ENCODE peak calls at places on chromosome 12, in nine cellular contexts. Y, F, D, W, T, I, C, B and H are unnamed samples.

GRCh38 chr12:70372881-70373280 is 6.8 kb downstream of the KCNMB4 start:
- DNase-seq in Y (no peak), F (no peak), D (no peak), W (no peak), T (no peak), I (no peak), C (no peak), B (no peak), H (no peak)

GRCh38 chr12:28114488-28114887 is 75.8 kb upstream of the CCDC91 start:
- DNase-seq in Y (no peak), F (no peak), D (no peak), W (no peak), T (no peak), I (no peak), C (peak; percentile 51), B (no peak), H (no peak)

GRCh38 chr12:97275261-97276197 is 187.1 kb upstream of the RMST start:
- DNase-seq in Y (peak; percentile 24), F (no peak), D (no peak), W (no peak), T (no peak), I (no peak), C (no peak), B (no peak), H (peak; percentile 17)

GRCh38 chr12:39064712-39065111 is 159.3 kb upstream of the CPNE8 start:
- DNase-seq in Y (no peak), F (no peak), D (no peak), W (no peak), T (no peak), I (no peak), C (no peak), B (no peak), H (no peak)

GRCh38 chr12:94818970-94819369 is 168.6 kb upstream of the TMCC3 start:
- DNase-seq in Y (no peak), F (no peak), D (no peak), W (no peak), T (no peak), I (peak; percentile 31), C (no peak), B (no peak), H (no peak)

GRCh38 chr12:15164997-15165659 is 56.1 kb downstream of the RERG start:
- DNase-seq in Y (no peak), F (no peak), D (peak; percentile 51), W (no peak), T (peak; percentile 17), I (peak; percentile 34), C (no peak), B (no peak), H (no peak)

GRCh38 chr12:111975161-111975931 is 37.6 kb downstream of the TMEM116 start:
- DNase-seq in Y (no peak), F (no peak), D (no peak), W (no peak), T (peak; percentile 92), I (no peak), C (peak; percentile 55), B (peak; percentile 6), H (no peak)

GRCh38 chr12:85036736-85037135 is 585 bp downstream of the LRRIQ1 start:
- DNase-seq in Y (no peak), F (no peak), D (no peak), W (no peak), T (no peak), I (no peak), C (no peak), B (no peak), H (no peak)

GRCh38 chr12:12365442-12365802 is 8.5 kb downstream of the BORCS5 start:
- DNase-seq in Y (no peak), F (no peak), D (no peak), W (no peak), T (no peak), I (no peak), C (no peak), B (no peak), H (no peak)

GRCh38 chr12:40691913-40692616 is at the start of gene CNTN1:
- DNase-seq in Y (peak; percentile 53), F (no peak), D (peak; percentile 47), W (peak; percentile 36), T (no peak), I (no peak), C (peak; percentile 0), B (no peak), H (peak; percentile 46)

GRCh38 chr12:57863676-57864075 is 17.1 kb upstream of the CTDSP2 start:
- DNase-seq in Y (no peak), F (no peak), D (no peak), W (no peak), T (no peak), I (no peak), C (no peak), B (no peak), H (no peak)

GRCh38 chr12:29316772-29317171 is 64.2 kb downstream of the ERGIC2 start:
- DNase-seq in Y (no peak), F (no peak), D (no peak), W (no peak), T (no peak), I (peak; percentile 81), C (peak; percentile 71), B (no peak), H (no peak)

DNA sequence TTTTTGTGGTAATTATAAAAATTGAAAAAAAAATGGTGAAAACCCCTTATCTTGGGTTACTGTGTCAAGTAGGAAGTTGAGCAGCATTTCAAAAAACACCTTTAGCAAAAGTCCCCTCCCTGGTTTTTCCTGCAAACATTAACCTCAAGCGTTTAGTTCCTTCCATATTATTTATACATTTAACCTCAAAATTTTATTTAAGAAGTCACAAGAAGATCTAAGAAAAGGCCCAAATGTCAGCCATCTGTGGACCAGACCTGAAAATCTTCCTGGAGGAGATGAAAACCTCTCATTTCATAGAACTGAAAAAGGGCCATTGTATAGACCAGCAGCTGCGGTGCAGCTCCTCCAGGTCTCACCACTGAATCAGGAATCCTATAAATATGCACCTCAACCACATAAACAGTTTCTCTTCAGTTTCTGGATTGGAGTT is 40.4 kb upstream of the BTG1 start:
- DNase-seq in Y (no peak), F (no peak), D (no peak), W (no peak), T (no peak), I (no peak), C (no peak), B (no peak), H (no peak)
- H3K4me3 ChIP-seq in Y (no peak overlapping the region), F (no peak overlapping the region), D (no peak overlapping the region), W (no peak overlapping the region), T (no peak overlapping the region), I (no peak overlapping the region), C (no peak overlapping the region), B (no peak overlapping the region), H (no peak overlapping the region)

DNA sequence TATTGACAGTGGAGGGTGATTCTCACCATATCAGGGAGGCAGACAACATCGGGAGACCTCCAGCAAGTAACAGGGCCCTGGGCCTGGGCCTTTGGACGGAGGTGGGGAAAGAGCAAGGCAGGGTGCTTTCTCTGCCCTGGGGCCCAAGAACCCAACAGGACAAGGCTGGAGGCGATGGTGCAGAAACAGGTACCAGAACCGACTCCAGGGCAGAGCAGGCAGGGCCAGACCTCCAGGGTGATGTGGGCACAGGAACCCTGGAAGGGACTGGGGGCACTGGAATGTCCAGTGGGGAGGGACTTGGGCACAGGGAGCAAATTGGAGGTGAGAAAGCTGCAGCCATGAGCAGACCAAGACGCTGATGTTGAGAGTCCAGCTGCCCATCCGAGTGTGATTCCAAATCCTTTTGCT is 44.4 kb downstream of the PRMT8 start:
- DNase-seq in Y (no peak), F (no peak), D (no peak), W (no peak), T (no peak), I (no peak), C (no peak), B (no peak), H (no peak)
- TF ChIP-seq CTCF in Y (no peak), F (no peak), D (no peak), W (no peak), T (no peak), I (no peak), C (no peak), B (no peak), H (no peak)

DNA sequence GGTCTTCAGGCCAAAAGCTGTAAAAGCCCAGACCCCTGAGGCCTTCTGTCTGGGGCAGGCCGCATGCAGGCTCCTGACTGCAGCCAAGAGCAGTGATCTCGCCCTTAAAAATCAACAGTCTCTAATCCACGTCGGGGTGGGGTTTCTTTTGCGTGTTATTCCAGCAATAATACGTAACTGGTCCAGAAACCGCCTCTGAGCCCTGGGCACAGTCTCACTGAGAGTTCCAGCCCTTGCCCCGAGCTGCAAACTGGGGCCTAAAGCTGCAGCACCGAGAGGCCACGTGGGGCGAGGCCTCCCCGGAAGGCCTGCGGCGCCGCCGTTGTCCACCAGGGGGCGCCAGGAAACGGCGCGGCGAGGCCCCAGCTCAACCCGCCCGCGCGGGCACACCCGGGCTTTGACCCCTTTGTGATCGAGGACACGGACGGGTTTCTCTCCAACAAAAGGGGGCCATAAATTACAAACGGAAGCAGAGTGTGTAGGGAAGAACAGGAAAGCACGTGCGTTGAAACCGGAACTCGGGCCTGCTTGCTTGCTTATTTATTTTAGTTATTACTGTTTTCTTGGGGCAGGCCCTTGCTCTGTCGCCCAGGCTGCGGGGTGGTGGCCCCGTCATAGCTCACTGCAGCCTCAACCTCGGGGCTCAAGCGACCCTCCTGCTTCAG is 87.2 kb downstream of the NINJ2 start:
- DNase-seq in Y (peak; percentile 81), F (no peak), D (peak; percentile 89), W (peak; percentile 41), T (peak; percentile 89), I (peak; percentile 82), C (peak; percentile 31), B (peak; percentile 79), H (peak; percentile 33)
- TF ChIP-seq POLR2A in Y (peak; percentile 17), F (no peak), D (no peak), W (no peak), T (peak; percentile 35), I (no peak), C (no peak), B (no peak), H (no peak)

GRCh38 chr12:51869490-51869865 is 18.4 kb upstream of the ANKRD33 start:
- DNase-seq in Y (no peak), F (no peak), D (no peak), W (no peak), T (no peak), I (peak; percentile 26), C (no peak), B (no peak), H (no peak)
- H3K4me3 ChIP-seq in Y (no peak overlapping the region), F (peak overlapping the region; percentile 64), D (peak overlapping the region; percentile 46), W (no peak overlapping the region), T (no peak overlapping the region), I (peak overlapping the region; percentile 59), C (peak overlapping the region; percentile 21), B (no peak overlapping the region), H (peak overlapping the region; percentile 29)

DNA sequence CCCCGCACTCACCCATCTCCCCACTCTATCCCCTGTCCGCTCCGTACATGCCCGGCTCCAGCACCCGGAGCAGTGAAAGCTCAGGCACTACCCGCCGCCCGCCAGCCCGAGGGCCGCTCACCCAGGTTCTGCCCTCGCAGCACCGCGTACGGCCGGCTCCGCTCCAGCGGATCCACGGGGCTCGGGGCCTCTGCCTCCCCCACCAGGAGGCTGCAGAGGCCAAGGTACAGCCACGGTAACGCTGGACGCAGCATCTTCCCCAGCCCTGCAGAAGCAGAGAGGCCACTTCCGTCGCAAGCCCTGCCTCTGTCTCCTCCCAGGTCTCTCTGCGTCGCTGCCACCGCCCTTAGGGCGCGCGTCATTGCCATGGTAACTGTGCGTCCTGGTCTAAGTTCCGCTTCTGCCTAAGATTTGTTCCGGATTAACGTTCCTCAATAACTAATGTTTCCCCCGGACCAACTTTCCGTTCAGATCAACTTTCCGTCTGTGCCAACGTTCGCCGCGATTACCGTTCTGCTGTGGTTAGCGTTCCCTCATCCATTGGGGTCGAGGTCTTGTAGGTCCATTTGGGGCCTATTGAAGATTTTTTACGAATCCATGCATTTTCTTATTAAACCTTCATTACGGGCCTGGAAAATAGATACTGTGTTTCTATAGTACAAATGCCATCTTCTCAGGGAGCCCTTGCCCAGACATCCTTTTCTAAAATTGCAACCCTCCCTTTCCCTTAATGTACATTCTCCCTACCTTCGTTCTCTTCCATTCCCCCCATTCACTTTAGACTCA is at the start of gene C12orf76:
- DNase-seq in Y (peak; percentile 95), F (peak; percentile 80), D (peak; percentile 98), W (peak; percentile 95), T (peak; percentile 100), I (peak; percentile 96), C (peak; percentile 96), B (peak; percentile 93), H (peak; percentile 89)
- TF ChIP-seq CTCF in Y (no peak), F (no peak), D (peak; percentile 29), W (no peak), T (no peak), I (peak; percentile 5), C (no peak), B (peak; percentile 75), H (no peak)